ENCODE peak calls at places on chromosomes 5 and 9, in eight cellular contexts. X is Calu3; N is HepG2; B is neural crest cell; W is NCI-H2171; M is Ammon's horn; D is Peyer's patch; P is effector memory CD8-positive, alpha-beta T cell. C is an unnamed sample.

GRCh38 chr9:125462766-125463384 is 201.2 kb downstream of the GAPVD1 start:
- DNase-seq in X (no peak), M (no peak), D (no peak), P (no peak), B (no peak), W (no peak), N (no peak), C (no peak)

GRCh38 chr9:92206490-92206889 is 87.0 kb downstream of the IARS1 start:
- DNase-seq in D (no peak), M (no peak), W (no peak), X (no peak), P (no peak), N (no peak), B (no peak), C (no peak)

GRCh38 chr9:84339951-84340350 is 607 bp downstream of the SLC28A3 start:
- DNase-seq in D (no peak), W (no peak), P (no peak), M (no peak), X (peak; percentile 43), B (no peak), N (no peak), C (no peak)

GRCh38 chr9:107389617-107390071 is 99.9 kb downstream of the KLF4 start:
- DNase-seq in X (peak; percentile 2), N (peak; percentile 65), B (no peak), D (peak; percentile 80), M (no peak), P (no peak), W (no peak), C (no peak)

GRCh38 chr9:75960561-75960960 is 70.1 kb downstream of the PCSK5 start:
- DNase-seq in P (no peak), X (no peak), W (no peak), M (peak; percentile 49), D (no peak), N (no peak), B (no peak), C (no peak)

GRCh38 chr5:108560581-108560980 is 178.7 kb upstream of the FBXL17 start:
- DNase-seq in X (no peak), M (no peak), N (no peak), B (no peak), W (no peak), P (no peak), D (no peak), C (no peak)

GRCh38 chr9:72354704-72355103 is 10.3 kb downstream of the ZFAND5 start:
- DNase-seq in P (no peak), B (no peak), W (no peak), M (no peak), N (no peak), D (no peak), X (no peak), C (no peak)

GRCh38 chr9:129242971-129243561 is 65.0 kb upstream of the IER5L start:
- DNase-seq in M (no peak), N (no peak), D (no peak), X (no peak), W (no peak), P (no peak), B (no peak), C (no peak)

GRCh38 chr5:95822408-95823240 is at the start of gene GLRX:
- DNase-seq in W (peak; percentile 15), B (peak; percentile 38), D (peak; percentile 94), P (peak; percentile 36), N (peak; percentile 65), M (peak; percentile 87), X (peak; percentile 73), C (peak; percentile 21)

GRCh38 chr9:38228331-38229122 is 159.5 kb upstream of the SHB start:
- DNase-seq in W (peak; percentile 69), X (no peak), B (no peak), D (no peak), P (no peak), N (no peak), M (no peak), C (peak; percentile 73)

GRCh38 chr5:24232929-24233328 is 411.8 kb downstream of the CDH10 start:
- DNase-seq in N (no peak), B (no peak), D (no peak), P (no peak), M (peak; percentile 19), W (no peak), X (no peak), C (peak; percentile 13)

GRCh38 chr5:120843390-120843980 is 379.4 kb downstream of the PRR16 start:
- DNase-seq in N (no peak), B (no peak), X (no peak), P (no peak), M (no peak), W (no peak), D (no peak), C (no peak)

GRCh38 chr5:141651728-141652105 is 499 bp upstream of the FCHSD1 start:
- DNase-seq in D (no peak), X (no peak), B (no peak), P (no peak), W (no peak), M (no peak), N (no peak), C (no peak)

GRCh38 chr9:111356567-111357244 is 26.7 kb upstream of the OR2K2 start:
- DNase-seq in W (no peak), B (no peak), P (no peak), X (peak; percentile 3), D (no peak), N (no peak), M (no peak), C (no peak)

GRCh38 chr9:110111868-110112267 is 96.1 kb downstream of the C9orf152 start:
- DNase-seq in P (no peak), M (no peak), X (no peak), B (no peak), D (no peak), N (no peak), W (no peak), C (no peak)

GRCh38 chr5:169354921-169355320 is 54.0 kb upstream of the SLIT3 start:
- DNase-seq in B (no peak), X (no peak), N (no peak), P (no peak), M (no peak), D (no peak), W (no peak), C (no peak)

GRCh38 chr5:113380299-113381014 is 54.3 kb downstream of the TSSK1B start:
- DNase-seq in W (no peak), N (no peak), D (no peak), P (no peak), B (no peak), X (no peak), M (no peak), C (no peak)

GRCh38 chr5:42801516-42802166 is 10.1 kb downstream of the SELENOP start:
- DNase-seq in D (no peak), X (no peak), W (no peak), M (no peak), P (no peak), N (no peak), B (no peak), C (no peak)

GRCh38 chr9:99253772-99254431 is 31.8 kb downstream of the SEC61B start:
- DNase-seq in W (no peak), M (peak; percentile 71), N (no peak), X (no peak), D (peak; percentile 62), P (peak; percentile 21), B (no peak), C (no peak)

GRCh38 chr5:151637676-151638075 is 46.5 kb upstream of the FAT2 start:
- DNase-seq in W (no peak), P (no peak), D (no peak), M (no peak), B (no peak), X (no peak), N (no peak), C (no peak)

GRCh38 chr9:101087426-101087825 is 58.9 kb downstream of the PLPPR1 start:
- DNase-seq in M (no peak), P (no peak), B (no peak), N (no peak), D (no peak), W (no peak), X (no peak), C (no peak)

GRCh38 chr5:154092356-154092755 is 53.6 kb downstream of the MFAP3 start:
- DNase-seq in N (no peak), W (no peak), P (no peak), B (no peak), M (no peak), D (no peak), X (no peak), C (no peak)

GRCh38 chr9:83920469-83920941 is 727 bp downstream of the KIF27 start:
- DNase-seq in P (no peak), M (peak; percentile 37), W (peak; percentile 76), N (peak; percentile 62), X (peak; percentile 54), D (peak; percentile 85), B (no peak), C (no peak)

GRCh38 chr5:141413540-141414069 is 818 bp downstream of the PCDHGA10 start:
- DNase-seq in X (no peak), N (no peak), B (no peak), M (no peak), P (no peak), D (no peak), W (no peak), C (no peak)

GRCh38 chr5:173542964-173543363 is 73.5 kb downstream of the BOD1 start:
- DNase-seq in M (no peak), W (no peak), B (no peak), D (no peak), X (no peak), P (no peak), N (no peak), C (no peak)

GRCh38 chr5:150580917-150581316 is 59.5 kb upstream of the SYNPO start:
- DNase-seq in B (no peak), D (no peak), X (no peak), M (no peak), P (no peak), N (no peak), W (no peak), C (no peak)

GRCh38 chr9:687994-688393 is 153.5 kb upstream of the DMRT1 start:
- DNase-seq in P (no peak), B (no peak), W (no peak), X (no peak), N (no peak), D (no peak), M (no peak), C (no peak)

GRCh38 chr5:56561-57290 is 35.2 kb upstream of the PLEKHG4B start:
- DNase-seq in P (no peak), W (no peak), X (no peak), D (no peak), N (no peak), M (no peak), B (no peak), C (no peak)

GRCh38 chr9:100739666-100740065 is 161.8 kb downstream of the CAVIN4 start:
- DNase-seq in N (no peak), W (no peak), B (no peak), D (no peak), P (no peak), X (peak; percentile 47), M (no peak), C (no peak)

GRCh38 chr5:27778121-27778520 is 739.7 kb upstream of the CDH9 start:
- DNase-seq in B (no peak), N (no peak), W (no peak), P (no peak), X (no peak), M (peak; percentile 63), D (no peak), C (no peak)

GRCh38 chr5:169050146-169050571 is 250.8 kb downstream of the SLIT3 start:
- DNase-seq in B (no peak), N (no peak), X (no peak), D (no peak), W (no peak), M (peak; percentile 50), P (no peak), C (no peak)

GRCh38 chr5:53397845-53398244 is 82.6 kb upstream of the FST start:
- DNase-seq in W (no peak), N (no peak), X (peak; percentile 77), P (no peak), M (no peak), D (no peak), B (no peak), C (no peak)

GRCh38 chr5:52799358-52799982 is 11.8 kb downstream of the ITGA1 start:
- DNase-seq in B (no peak), N (peak; percentile 72), P (no peak), M (peak; percentile 41), W (no peak), X (no peak), D (peak; percentile 62), C (no peak)

GRCh38 chr5:15367501-15367900 is 132.5 kb upstream of the FBXL7 start:
- DNase-seq in B (no peak), M (no peak), N (no peak), X (no peak), W (no peak), D (no peak), P (no peak), C (no peak)